ENCODE peak calls at places on chromosomes 11 and 22, in ten cellular contexts. D, V, Z, T, C, U, S, K, Q and Y are unnamed samples.

GRCh38 chr11:65912840-65913239 is 6.0 kb downstream of the C11orf68 start:
- DNase-seq in U (no peak), S (no peak), Z (no peak), T (no peak), D (peak), V (no peak), C (no peak), Q (no peak), K (peak), Y (no peak)

GRCh38 chr11:70314730-70315129 is 44.2 kb downstream of the PPFIA1 start:
- DNase-seq in U (no peak), Q (peak), K (no peak), T (no peak), Z (no peak), S (no peak), V (no peak), C (no peak), D (no peak), Y (no peak)

GRCh38 chr11:108647701-108648527 is 17.0 kb upstream of the DDX10 start:
- DNase-seq in D (peak), C (peak), V (peak), U (peak), T (peak), S (no peak), Q (no peak), Z (peak), K (peak), Y (peak)

GRCh38 chr11:134730096-134730495 is 318.1 kb upstream of the B3GAT1 start:
- DNase-seq in C (no peak), T (no peak), U (no peak), Z (no peak), V (no peak), D (no peak), S (no peak), K (no peak), Q (no peak), Y (no peak)

GRCh38 chr11:120929090-120929489 is 94.8 kb upstream of the TBCEL start:
- DNase-seq in U (no peak), Q (no peak), Z (no peak), C (no peak), S (no peak), D (peak), K (no peak), V (no peak), T (no peak), Y (no peak)

GRCh38 chr22:26339755-26340154 is 89.3 kb upstream of the ASPHD2 start:
- DNase-seq in Q (no peak), K (no peak), Z (no peak), V (no peak), T (no peak), D (peak), S (no peak), U (no peak), C (no peak), Y (no peak)

GRCh38 chr22:21567456-21568206 is at the start of gene UBE2L3:
- DNase-seq in S (peak), K (peak), T (peak), Z (peak), Q (peak), D (peak), V (peak), C (peak), U (peak), Y (peak)

GRCh38 chr22:33302549-33302948 is 244.4 kb upstream of the SYN3 start:
- DNase-seq in Q (no peak), T (no peak), D (no peak), U (no peak), C (no peak), K (no peak), Z (no peak), V (no peak), S (no peak), Y (peak)

GRCh38 chr11:134466035-134466908 is 54.2 kb upstream of the B3GAT1 start:
- DNase-seq in D (no peak), Z (no peak), U (no peak), C (no peak), Q (no peak), K (no peak), S (no peak), T (peak), V (peak), Y (peak)

GRCh38 chr11:63274776-63275175 is 31.4 kb upstream of the SLC22A25 start:
- DNase-seq in D (no peak), T (no peak), Z (no peak), S (no peak), V (no peak), U (no peak), K (no peak), C (no peak), Q (no peak), Y (peak)

GRCh38 chr11:2143652-2144548 is 4.7 kb upstream of the IGF2 start:
- DNase-seq in C (no peak), K (no peak), Q (no peak), Z (no peak), U (no peak), S (no peak), D (no peak), V (no peak), T (no peak), Y (peak)

GRCh38 chr11:116843661-116844060 is 6.2 kb upstream of the APOA1 start:
- DNase-seq in Q (no peak), V (no peak), U (no peak), T (no peak), C (no peak), K (no peak), S (no peak), Z (no peak), D (no peak), Y (no peak)

GRCh38 chr11:127345819-127346459 is 345.4 kb upstream of the KIRREL3 start:
- DNase-seq in V (no peak), U (peak), Q (no peak), K (no peak), C (peak), T (peak), S (peak), D (peak), Z (peak), Y (peak)